ENCODE peak calls at places on chromosomes 5 and 9, in six cellular contexts. E is gastrocnemius medialis; M is CD4-positive, alpha-beta memory T cell; R is upper lobe of left lung; H is kidney; W is tibial artery. N is an unnamed sample. For H3K4me1, the result is how much of the 10 kb centered on the place peaks cover.

GRCh38 chr9:133485531-133486260 is 6.8 kb upstream of the SLC2A6 start:
- DNase-seq in M (no peak), H (peak), W (no peak), E (no peak), R (peak), N (no peak)

GRCh38 chr5:60961685-60962084 is 16.7 kb downstream of the NDUFAF2 start:
- DNase-seq in E (no peak), M (no peak), W (no peak), R (no peak), H (no peak), N (no peak)

GRCh38 chr5:171092194-171092593 is 216.9 kb upstream of the TLX3 start:
- DNase-seq in M (no peak), E (no peak), R (no peak), H (no peak), W (no peak), N (no peak)

GRCh38 chr9:94870793-94871558 is 144.5 kb downstream of the AOPEP start:
- DNase-seq in H (no peak), M (peak), E (peak), W (no peak), R (no peak), N (no peak)

GRCh38 chr5:141711687-141712086 is 29.7 kb upstream of the ARAP3 start:
- DNase-seq in H (no peak), W (no peak), M (no peak), R (no peak), E (no peak), N (no peak)

GRCh38 chr5:142246263-142246662 is 78.6 kb downstream of the SPRY4 start:
- DNase-seq in M (no peak), W (peak), H (no peak), R (no peak), E (no peak), N (no peak)

GRCh38 chr5:120631611-120632010 is 167.5 kb downstream of the PRR16 start:
- DNase-seq in M (no peak), E (no peak), H (peak), R (no peak), W (no peak), N (no peak)

GRCh38 chr5:174177531-174177930 is 132.0 kb downstream of the NSG2 start:
- DNase-seq in E (no peak), R (no peak), W (no peak), M (no peak), H (no peak), N (no peak)

GRCh38 chr5:959581-960531 is 48.7 kb upstream of the NKD2 start:
- DNase-seq in H (peak), R (peak), W (no peak), E (no peak), M (no peak), N (no peak)

GRCh38 chr5:79800979-79801827 is 111.6 kb downstream of the CMYA5 start:
- DNase-seq in W (no peak), H (no peak), R (no peak), M (peak), E (no peak), N (no peak)

GRCh38 chr5:174501461-174502069 is 222.8 kb upstream of the MSX2 start:
- DNase-seq in H (no peak), M (no peak), E (no peak), R (no peak), W (no peak), N (no peak)

GRCh38 chr5:130350131-130350530 is 445.9 kb downstream of the CHSY3 start:
- DNase-seq in M (no peak), H (no peak), W (no peak), R (no peak), E (no peak), N (no peak)

GRCh38 chr5:122007445-122008010 is 45.8 kb downstream of the SRFBP1 start:
- DNase-seq in H (peak), M (no peak), E (no peak), W (no peak), R (no peak), N (no peak)

GRCh38 chr9:91211919-91212318 is 149.8 kb downstream of the AUH start:
- DNase-seq in M (peak), W (no peak), R (no peak), H (no peak), E (no peak), N (no peak)

GRCh38 chr5:33313150-33313549 is 127.6 kb upstream of the TARS1 start:
- DNase-seq in E (no peak), W (no peak), H (no peak), M (no peak), R (no peak), N (no peak)

GRCh38 chr5:106397700-106398099 is 1273.0 kb downstream of the EFNA5 start:
- DNase-seq in E (no peak), R (no peak), W (no peak), M (no peak), H (no peak), N (no peak)

GRCh38 chr9:77018058-77019009 is 1.1 kb upstream of the FOXB2 start:
- DNase-seq in M (no peak), H (peak), R (peak), E (no peak), W (no peak), N (no peak)

GRCh38 chr9:114430443-114430842 is 42.7 kb upstream of the AKNA start:
- DNase-seq in W (no peak), M (no peak), H (no peak), R (no peak), E (no peak), N (no peak)

GRCh38 chr5:122076023-122076422 is 2.0 kb downstream of the LOX start:
- DNase-seq in R (no peak), H (no peak), E (no peak), M (no peak), W (no peak), N (no peak)

GRCh38 chr5:132070460-132071337 is 2.9 kb upstream of the CSF2 start:
- DNase-seq in M (no peak), R (no peak), W (no peak), H (peak), E (no peak), N (no peak)

GRCh38 chr9:74496819-74497749 is at the start of gene RORB:
- DNase-seq in W (peak), R (peak), M (peak), E (peak), H (peak), N (peak)

GRCh38 chr5:134524826-134525686 is at the start of gene JADE2:
- DNase-seq in R (peak), H (peak), M (peak), E (peak), W (peak), N (peak)

GRCh38 chr5:56829137-56829536 is 13.8 kb downstream of the MAP3K1 start:
- DNase-seq in W (no peak), R (no peak), E (no peak), H (no peak), M (peak), N (no peak)
- H3K4me1 ChIP-seq in W (under half), R (half or more), E (under half), H (under half), M (half or more), N (half or more)

DNA sequence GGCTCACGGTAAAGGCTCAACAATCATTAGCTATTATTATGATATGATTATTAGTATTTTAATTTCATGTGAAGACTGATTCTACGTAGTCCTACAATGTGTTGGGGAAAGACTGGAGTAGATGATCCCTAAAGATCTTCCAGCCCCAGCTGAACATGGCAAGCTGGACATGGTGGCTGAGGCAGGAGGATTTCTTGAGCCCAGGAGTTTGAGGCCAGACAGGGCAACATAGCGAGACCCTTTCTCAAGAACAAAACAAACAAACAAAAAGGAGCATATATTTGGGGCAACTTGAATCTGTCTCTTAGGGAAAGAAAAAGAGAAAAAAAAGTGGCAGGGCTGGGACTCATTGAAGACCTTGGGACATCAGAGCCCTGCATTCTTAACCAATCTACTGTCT is 16.2 kb upstream of the FAT2 start:
- DNase-seq in W (no peak), H (no peak), E (no peak), M (no peak), R (no peak), N (no peak)
- H3K4me3 ChIP-seq in W (no peak), H (no peak), E (no peak), M (no peak), R (no peak), N (no peak)

DNA sequence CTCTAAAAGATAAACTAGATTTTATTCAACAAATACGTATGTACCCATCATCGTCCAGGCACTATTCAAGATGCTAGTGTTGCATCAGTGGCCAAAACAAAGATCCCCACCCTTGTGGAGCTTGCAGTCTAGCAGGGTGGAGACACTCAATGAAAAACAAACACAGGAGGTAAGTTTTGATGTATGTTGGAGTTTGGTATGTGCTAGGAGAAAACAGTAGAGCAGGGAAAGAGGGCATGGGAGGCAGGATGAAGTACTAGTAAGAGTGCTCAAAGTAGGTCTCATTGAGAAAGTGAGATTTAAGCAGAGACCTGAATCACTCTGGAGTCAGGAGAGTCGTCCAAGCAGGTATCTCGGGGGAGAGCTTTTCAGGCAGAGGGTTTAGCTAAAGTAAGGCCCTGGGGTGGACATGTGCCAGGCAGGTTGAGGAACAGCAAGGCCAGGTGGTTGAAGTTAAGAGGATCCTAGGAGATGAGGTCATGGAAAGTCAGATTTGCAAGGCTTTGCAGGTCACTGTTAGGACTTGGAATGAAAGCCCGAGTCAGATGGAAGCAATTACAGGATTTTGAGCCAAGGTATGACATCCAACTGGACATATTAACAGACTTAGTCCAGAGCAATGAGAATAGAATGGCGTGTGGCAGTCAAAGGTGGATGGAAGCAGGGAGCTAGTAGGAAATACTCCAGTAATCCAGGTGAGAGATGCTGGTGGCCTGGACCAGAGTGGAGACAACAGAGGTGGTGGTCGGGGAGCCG is 9.2 kb downstream of the SNX18 start:
- DNase-seq in E (no peak), M (no peak), H (no peak), W (no peak), R (no peak), N (no peak)
- H3K4me1 ChIP-seq in E (half or more), M (half or more), H (under half), W (half or more), R (half or more), N (half or more)

GRCh38 chr5:178115136-178115834 is 2.0 kb downstream of the N4BP3 start:
- DNase-seq in H (peak), M (no peak), E (no peak), R (no peak), W (no peak), N (peak)
- H3K4me3 ChIP-seq in H (no peak), M (peak), E (no peak), R (peak), W (no peak), N (peak)

GRCh38 chr5:135976216-135976615 is 21.4 kb upstream of the LECT2 start:
- DNase-seq in E (no peak), W (no peak), R (no peak), M (no peak), H (no peak), N (no peak)
- H3K4me1 ChIP-seq in E (under half), W (under half), R (under half), M (under half), H (under half), N (under half)

N was measured in heart left ventricle.